ENCODE peak calls at places on chromosomes 4 and X, in eight cellular contexts. R, L, S, J, X, H, C and I are unnamed samples.

GRCh38 chr4:165945991-165946390 is 73.0 kb downstream of the TLL1 start:
- DNase-seq in H (no peak), S (no peak), X (no peak), C (no peak), R (no peak), J (no peak), L (no peak), I (no peak)

GRCh38 chr4:130478406-130478805 is 1382.5 kb downstream of the C4orf33 start:
- DNase-seq in C (peak), L (no peak), S (no peak), R (no peak), X (peak), H (no peak), J (no peak), I (no peak)

GRCh38 chr4:27463816-27464215 is 603.2 kb downstream of the STIM2 start:
- DNase-seq in L (no peak), S (no peak), X (peak), R (no peak), H (no peak), J (no peak), C (peak), I (no peak)

GRCh38 chrX:30144971-30145731 is 70.2 kb upstream of the MAGEB2 start:
- DNase-seq in X (no peak), L (no peak), H (no peak), R (no peak), S (no peak), J (no peak), C (no peak), I (no peak)

GRCh38 chrX:2318371-2318770 is 182.4 kb downstream of the DHRSX start:
- DNase-seq in C (no peak), L (no peak), H (no peak), J (no peak), X (no peak), R (no peak), S (no peak), I (no peak)

GRCh38 chr4:85474818-85475630 is at the start of gene ARHGAP24:
- DNase-seq in L (no peak), H (no peak), X (peak), C (peak), S (peak), J (peak), R (peak), I (peak)

GRCh38 chrX:29419774-29420553 is 795.4 kb upstream of the MAGEB2 start:
- DNase-seq in X (peak), C (no peak), R (no peak), S (no peak), J (no peak), H (no peak), L (no peak), I (no peak)

GRCh38 chr4:153684182-153685073 is at the start of gene TLR2:
- DNase-seq in H (peak), L (peak), S (no peak), R (peak), C (peak), J (no peak), X (no peak), I (peak)

GRCh38 chr4:19748911-19749473 is 502.7 kb upstream of the SLIT2 start:
- DNase-seq in X (peak), S (no peak), L (no peak), R (no peak), J (no peak), H (no peak), C (peak), I (no peak)

GRCh38 chr4:13484749-13485345 is 707 bp upstream of the RAB28 start:
- DNase-seq in S (no peak), L (no peak), R (no peak), J (no peak), C (peak), H (no peak), X (peak), I (no peak)

GRCh38 chrX:2875136-2875481 is 46.4 kb downstream of the GYG2 start:
- DNase-seq in H (no peak), L (no peak), S (no peak), X (no peak), J (no peak), C (no peak), R (no peak), I (no peak)

GRCh38 chr4:118259103-118259502 is 93.7 kb downstream of the PRSS12 start:
- DNase-seq in X (no peak), R (no peak), S (no peak), L (no peak), J (no peak), H (no peak), C (no peak), I (no peak)

GRCh38 chr4:8163436-8164193 is 5.0 kb upstream of the ABLIM2 start:
- DNase-seq in H (no peak), L (no peak), R (no peak), X (no peak), S (no peak), J (no peak), C (no peak), I (no peak)

GRCh38 chr4:134955059-134955458 is 753.5 kb upstream of the PABPC4L start:
- DNase-seq in H (no peak), J (no peak), S (no peak), R (no peak), C (no peak), X (no peak), L (no peak), I (no peak)

GRCh38 chrX:46979340-46979739 is 67.1 kb downstream of the JADE3 start:
- DNase-seq in J (no peak), H (no peak), C (peak), S (no peak), R (no peak), X (peak), L (no peak), I (no peak)

GRCh38 chrX:107825698-107826285 is at the start of gene MID2:
- DNase-seq in R (peak), X (peak), L (peak), C (peak), H (peak), S (no peak), J (no peak), I (no peak)

GRCh38 chrX:101357166-101357795 is 8.7 kb upstream of the TIMM8A start:
- DNase-seq in J (no peak), S (no peak), H (no peak), X (no peak), C (peak), L (no peak), R (peak), I (no peak)

GRCh38 chr4:2256781-2257191 is 5.1 kb downstream of the MXD4 start:
- DNase-seq in L (peak), S (no peak), J (no peak), R (peak), X (no peak), C (no peak), H (no peak), I (no peak)

GRCh38 chr4:52939739-52940138 is 77.6 kb downstream of the RASL11B start:
- DNase-seq in J (no peak), C (no peak), S (no peak), R (no peak), L (no peak), X (no peak), H (no peak), I (no peak)

GRCh38 chrX:40094900-40095587 is 2.7 kb downstream of the BCOR start:
- DNase-seq in L (no peak), R (no peak), J (no peak), X (no peak), H (no peak), C (peak), S (no peak), I (no peak)

GRCh38 chr4:69760455-69760854 is at the start of gene SULT1B1:
- DNase-seq in J (no peak), S (no peak), X (peak), L (no peak), H (peak), R (no peak), C (peak), I (peak)

GRCh38 chrX:24264383-24264782 is 49.5 kb downstream of the SUPT20HL2 start:
- DNase-seq in X (peak), R (no peak), C (peak), J (no peak), L (no peak), S (no peak), H (no peak), I (no peak)

GRCh38 chr4:122705035-122705434 is 27.5 kb upstream of the BBS12 start:
- DNase-seq in C (no peak), J (no peak), X (no peak), S (no peak), H (no peak), R (no peak), L (no peak), I (no peak)

GRCh38 chr4:152715076-152715475 is 35.3 kb upstream of the TMEM154 start:
- DNase-seq in H (no peak), J (no peak), L (no peak), X (no peak), R (no peak), C (no peak), S (no peak), I (no peak)

GRCh38 chr4:37994569-37994968 is 34.4 kb downstream of the PTTG2 start:
- DNase-seq in R (no peak), X (no peak), J (no peak), L (no peak), H (no peak), S (no peak), C (no peak), I (no peak)

GRCh38 chr4:98430708-98431403 is 169.7 kb downstream of the RAP1GDS1 start:
- DNase-seq in H (no peak), R (no peak), X (peak), C (peak), S (no peak), L (no peak), J (no peak), I (no peak)

GRCh38 chr4:81466841-81467671 is 4.7 kb downstream of the RASGEF1B start:
- DNase-seq in L (peak), J (peak), X (peak), R (peak), H (peak), C (peak), S (peak), I (no peak)

GRCh38 chr4:17236686-17237085 is 275.2 kb downstream of the QDPR start:
- DNase-seq in J (no peak), S (no peak), C (peak), X (no peak), L (no peak), H (no peak), R (no peak), I (no peak)

GRCh38 chr4:147498031-147498700 is 17.3 kb downstream of the EDNRA start:
- DNase-seq in J (no peak), R (no peak), S (no peak), X (peak), H (no peak), L (no peak), C (peak), I (no peak)

GRCh38 chr4:36230523-36230922 is 13.8 kb downstream of the ARAP2 start:
- DNase-seq in C (no peak), H (no peak), J (no peak), R (no peak), X (no peak), L (no peak), S (no peak), I (no peak)

GRCh38 chrX:151624677-151625076 is 61.2 kb downstream of the PASD1 start:
- DNase-seq in L (no peak), X (no peak), H (no peak), S (no peak), C (no peak), R (no peak), J (no peak), I (no peak)

GRCh38 chrX:10722804-10723364 is 102.5 kb upstream of the MID1 start:
- DNase-seq in H (peak), X (peak), J (no peak), R (peak), C (peak), L (no peak), S (no peak), I (no peak)

GRCh38 chrX:31969714-31970113 is 897.9 kb upstream of the FTHL17 start:
- DNase-seq in S (no peak), C (no peak), J (no peak), R (no peak), H (no peak), X (no peak), L (no peak), I (no peak)

GRCh38 chr4:181911420-181911819 is 331.8 kb upstream of the TENM3 start:
- DNase-seq in R (no peak), C (peak), L (no peak), X (no peak), J (no peak), H (no peak), S (no peak), I (no peak)

GRCh38 chr4:110609044-110609750 is 13.7 kb downstream of the PITX2 start:
- DNase-seq in J (no peak), S (no peak), R (no peak), H (no peak), C (peak), X (no peak), L (no peak), I (no peak)